ENCODE peak calls at places on chromosomes 7 and 10, in six cellular contexts. Q is lower lobe of right lung, B is astrocyte of the spinal cord, C is colonic mucosa, U is sigmoid colon, T is heart left ventricle. Z is an unnamed sample.

GRCh38 chr10:128009357-128009756 is 102.5 kb downstream of the PTPRE start:
- DNase-seq in B (no peak), Q (no peak), T (no peak), C (no peak), U (peak; percentile 55), Z (peak; percentile 66)

GRCh38 chr7:139744768-139745250 is 33.0 kb downstream of the HIPK2 start:
- DNase-seq in U (no peak), T (no peak), C (no peak), B (no peak), Q (no peak), Z (peak; percentile 67)

GRCh38 chr7:141272417-141272816 is 198.6 kb downstream of the TMEM178B start:
- DNase-seq in U (no peak), T (no peak), Q (no peak), C (no peak), B (no peak), Z (no peak)

GRCh38 chr10:47165711-47166404 is 134.1 kb upstream of the GDF10 start:
- DNase-seq in C (no peak), U (peak; percentile 91), Q (peak; percentile 80), B (peak; percentile 90), T (peak; percentile 58), Z (no peak)

GRCh38 chr7:45211958-45212357 is 54.4 kb downstream of the RAMP3 start:
- DNase-seq in C (no peak), Q (no peak), T (no peak), B (no peak), U (no peak), Z (no peak)

GRCh38 chr7:36863901-36864701 is 139.8 kb upstream of the AOAH start:
- DNase-seq in T (no peak), B (no peak), C (no peak), U (no peak), Q (no peak), Z (no peak)

GRCh38 chr10:29540016-29540415 is 94.8 kb downstream of the SVIL start:
- DNase-seq in T (no peak), C (no peak), Q (no peak), B (no peak), U (no peak), Z (no peak)

GRCh38 chr10:36173364-36173763 is 531.3 kb upstream of the FZD8 start:
- DNase-seq in U (no peak), B (peak; percentile 23), Q (no peak), T (peak; percentile 29), C (no peak), Z (no peak)

GRCh38 chr7:148277042-148277660 is 313.4 kb upstream of the C7orf33 start:
- DNase-seq in Q (no peak), U (no peak), B (no peak), C (no peak), T (no peak), Z (no peak)

GRCh38 chr10:48453451-48454301 is 147.2 kb downstream of the MAPK8 start:
- DNase-seq in Q (no peak), B (no peak), C (no peak), T (no peak), U (no peak), Z (peak; percentile 55)

GRCh38 chr10:71873582-71874182 is 22.6 kb upstream of the PSAP start:
- DNase-seq in Q (no peak), C (no peak), T (no peak), U (no peak), B (no peak), Z (no peak)

GRCh38 chr7:31051598-31052503 is at the start of gene ADCYAP1R1:
- DNase-seq in B (no peak), T (peak; percentile 51), U (peak; percentile 82), C (no peak), Q (no peak), Z (no peak)

GRCh38 chr10:13351340-13351915 is 3.3 kb upstream of the SEPHS1 start:
- DNase-seq in T (no peak), C (no peak), B (no peak), Q (no peak), U (no peak), Z (no peak)

GRCh38 chr10:63446716-63447440 is 18.9 kb downstream of the JMJD1C start:
- DNase-seq in C (no peak), T (no peak), B (no peak), Q (no peak), U (no peak), Z (no peak)

GRCh38 chr7:139479620-139480019 is 3.9 kb downstream of the KLRG2 start:
- DNase-seq in Q (no peak), T (no peak), C (peak; percentile 66), B (no peak), U (no peak), Z (no peak)

GRCh38 chr7:66771795-66772194 is 31.3 kb downstream of the RABGEF1 start:
- DNase-seq in Q (no peak), U (no peak), C (no peak), T (no peak), B (no peak), Z (no peak)

GRCh38 chr7:127844707-127845331 is 186.4 kb downstream of the LRRC4 start:
- DNase-seq in U (peak; percentile 78), Q (no peak), C (peak; percentile 55), T (no peak), B (peak; percentile 47), Z (no peak)

GRCh38 chr10:78757542-78757941 is 311.2 kb upstream of the ZMIZ1 start:
- DNase-seq in T (no peak), Q (no peak), C (no peak), U (no peak), B (peak; percentile 88), Z (no peak)

GRCh38 chr7:33981221-33981620 is 75.9 kb downstream of the BMPER start:
- DNase-seq in U (no peak), T (no peak), C (no peak), Q (no peak), B (no peak), Z (no peak)

GRCh38 chr7:3318874-3319273 is 17.8 kb downstream of the SDK1 start:
- DNase-seq in C (no peak), U (no peak), Q (no peak), T (no peak), B (no peak), Z (no peak)

GRCh38 chr10:11626071-11626470 is 14.6 kb upstream of the USP6NL start:
- DNase-seq in Q (no peak), U (no peak), B (no peak), T (no peak), C (no peak), Z (no peak)

GRCh38 chr7:26090927-26091519 is 61.0 kb upstream of the NFE2L3 start:
- DNase-seq in U (no peak), B (peak; percentile 82), C (no peak), Q (no peak), T (no peak), Z (no peak)

GRCh38 chr7:71633571-71634008 is 501.6 kb downstream of the GALNT17 start:
- DNase-seq in T (no peak), Q (no peak), C (no peak), U (no peak), B (peak; percentile 93), Z (peak; percentile 58)

GRCh38 chr7:128383781-128384180 is 22.3 kb upstream of the PRRT4 start:
- DNase-seq in U (no peak), B (no peak), T (no peak), C (no peak), Q (no peak), Z (no peak)

GRCh38 chr7:132560825-132561529 is 15.3 kb downstream of the PLXNA4 start:
- DNase-seq in U (no peak), C (no peak), Q (no peak), T (no peak), B (no peak), Z (no peak)

GRCh38 chr7:25947669-25948516 is 204.1 kb upstream of the NFE2L3 start:
- DNase-seq in T (no peak), Q (no peak), C (no peak), B (no peak), U (no peak), Z (no peak)

GRCh38 chr7:152857272-152857671 is 97.7 kb downstream of the ACTR3B start:
- DNase-seq in C (no peak), U (no peak), B (no peak), T (no peak), Q (no peak), Z (no peak)

GRCh38 chr10:84820121-84820520 is 491.7 kb downstream of the CCSER2 start:
- DNase-seq in C (no peak), B (no peak), T (no peak), Q (no peak), U (no peak), Z (no peak)

GRCh38 chr10:87659571-87660483 is at the start of gene PAPSS2:
- DNase-seq in U (peak; percentile 87), B (peak; percentile 69), C (peak; percentile 72), Q (peak; percentile 80), T (peak; percentile 70), Z (peak; percentile 81)

GRCh38 chr7:26291699-26292538 is at the start of gene SNX10:
- DNase-seq in B (no peak), Q (peak; percentile 79), U (no peak), T (peak; percentile 33), C (peak; percentile 67), Z (no peak)

GRCh38 chr10:3099291-3100092 is 32.1 kb downstream of the PFKP start:
- DNase-seq in U (no peak), C (no peak), Q (no peak), B (peak; percentile 65), T (no peak), Z (no peak)

GRCh38 chr7:1975581-1975980 is 257.2 kb downstream of the MAD1L1 start:
- DNase-seq in B (no peak), Q (peak; percentile 32), U (no peak), C (no peak), T (no peak), Z (no peak)
- TF ChIP-seq CTCF in B (no peak), Q (no peak), U (no peak), C (no peak), T (no peak), Z (no peak)

DNA sequence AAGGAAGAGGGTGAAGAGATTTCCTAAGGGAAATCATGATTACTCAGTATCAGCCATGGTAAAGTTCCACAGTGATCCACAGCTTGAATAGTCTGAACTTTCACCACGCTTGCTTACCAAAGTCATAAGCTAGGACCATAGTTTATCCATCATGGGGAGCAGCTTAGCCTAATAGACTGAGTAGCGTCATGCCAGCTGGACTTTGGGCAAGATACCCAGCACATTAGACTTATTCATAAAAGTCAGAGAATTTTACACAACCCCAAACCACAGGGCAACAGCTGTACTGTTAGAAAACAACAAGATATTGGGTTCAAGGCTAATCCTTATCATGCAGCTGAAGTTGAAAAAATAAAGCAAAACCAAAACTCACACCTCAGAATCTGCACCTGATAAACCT is 491.0 kb downstream of the XPNPEP1 start:
- DNase-seq in B (no peak), Q (no peak), U (no peak), C (no peak), T (no peak), Z (no peak)
- H3K4me3 ChIP-seq in B (no peak overlapping the region), Q (no peak overlapping the region), U (no peak overlapping the region), C (no peak overlapping the region), T (no peak overlapping the region), Z (no peak overlapping the region)

GRCh38 chr10:60662917-60663614 is 115.2 kb upstream of the CDK1 start:
- DNase-seq in C (no peak), U (no peak), T (no peak), Q (no peak), B (peak; percentile 65), Z (no peak)
- TF ChIP-seq CTCF in C (no peak), U (no peak), T (no peak), Q (no peak), B (no peak), Z (no peak)

DNA sequence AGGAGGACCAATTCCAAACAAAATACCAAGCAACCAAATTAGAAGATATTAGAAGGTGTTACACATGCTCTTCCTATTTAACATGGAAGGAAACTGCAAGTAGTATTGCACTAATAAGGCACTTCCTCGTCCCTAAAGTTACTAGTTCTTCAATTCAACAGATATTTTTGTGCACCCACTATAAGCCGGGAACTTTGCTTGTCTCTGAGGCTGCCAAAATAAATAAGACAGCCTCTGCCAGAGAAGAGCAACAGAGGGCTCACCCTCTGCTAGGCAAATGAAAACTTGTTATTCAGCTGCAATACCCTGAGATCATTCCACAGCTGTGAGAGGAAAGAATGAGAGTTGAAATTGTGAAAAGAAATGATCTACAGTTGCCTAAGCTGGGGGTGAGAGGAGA is 37.4 kb upstream of the GSAP start:
- DNase-seq in C (no peak), U (no peak), Q (no peak), B (peak; percentile 67), T (peak; percentile 9), Z (no peak)
- H3K4me3 ChIP-seq in C (no peak overlapping the region), U (no peak overlapping the region), Q (no peak overlapping the region), B (no peak overlapping the region), T (no peak overlapping the region), Z (no peak overlapping the region)